ENCODE peak calls at places on chromosomes 16 and 17, in eight cellular contexts. E is ovary; S is transverse colon; K is activated CD4-positive, alpha-beta memory T cell treated with anti-CD3 and anti-CD28 coated beads, Interleukin-2, amount 10 ng/mL, durations not matched to agents 7 days and 5 days; R is NCI-H446 treated with DMSO at 0.1 percent for 48 hours; D is endodermal cell; C is H54; N is fibroblast of lung. Y is an unnamed sample.

GRCh38 chr17:57940653-57941329 is 14.4 kb downstream of the CUEDC1 start:
- DNase-seq in S (no peak), D (no peak), R (peak), K (no peak), E (no peak), N (no peak), C (no peak), Y (no peak)

GRCh38 chr17:78357177-78357586 is 2.7 kb downstream of the SOCS3 start:
- DNase-seq in S (no peak), C (peak), R (no peak), K (peak), N (peak), E (peak), D (no peak), Y (no peak)

GRCh38 chr16:27315333-27316037 is 1.7 kb downstream of the IL4R start:
- DNase-seq in N (peak), E (peak), C (peak), S (peak), K (peak), D (peak), R (no peak), Y (no peak)

GRCh38 chr16:66274335-66275110 is 92.0 kb upstream of the CDH5 start:
- DNase-seq in K (peak), C (peak), N (peak), E (no peak), S (no peak), D (peak), R (peak), Y (no peak)

GRCh38 chr17:20706752-20707372 is 127.3 kb downstream of the CDRT15L2 start:
- DNase-seq in R (no peak), D (no peak), E (no peak), K (no peak), S (peak), C (peak), N (no peak), Y (no peak)

GRCh38 chr17:29615048-29615385 is 7.7 kb downstream of the CORO6 start:
- DNase-seq in R (no peak), N (no peak), E (no peak), C (no peak), D (no peak), S (peak), K (peak), Y (no peak)

GRCh38 chr17:67289174-67289876 is 44.3 kb upstream of the HELZ start:
- DNase-seq in S (peak), R (peak), C (no peak), E (peak), N (peak), K (no peak), D (peak), Y (peak)

GRCh38 chr17:74417178-74418045 is 14.5 kb upstream of the GPRC5C start:
- DNase-seq in R (no peak), D (no peak), S (peak), N (peak), C (peak), E (no peak), K (no peak), Y (peak)

GRCh38 chr16:57998484-57998883 is 2.0 kb downstream of the ZNF319 start:
- DNase-seq in E (no peak), R (no peak), S (peak), K (peak), D (peak), N (peak), C (peak), Y (no peak)

GRCh38 chr16:49466529-49466831 is 92.9 kb downstream of the C16orf78 start:
- DNase-seq in D (peak), N (no peak), E (no peak), R (no peak), C (no peak), S (no peak), K (peak), Y (no peak)

GRCh38 chr17:80738987-80739730 is 194.5 kb downstream of the RPTOR start:
- DNase-seq in C (no peak), E (no peak), R (no peak), N (no peak), S (no peak), K (no peak), D (no peak), Y (no peak)

GRCh38 chr16:682493-683395 is 1.4 kb downstream of the JMJD8 start:
- DNase-seq in N (no peak), R (no peak), D (no peak), C (no peak), K (no peak), S (no peak), E (no peak), Y (no peak)